ENCODE peak calls at places on chromosome 4, in nine cellular contexts. R, B, G, Z, D, W, P, U and E are unnamed samples.

GRCh38 chr4:1331591-1332353 is 15.2 kb upstream of the UVSSA start:
- DNase-seq in U (no peak), D (no peak), W (no peak), B (no peak), P (no peak), Z (no peak), G (no peak), R (no peak), E (no peak)

GRCh38 chr4:144562019-144562740 is 83.8 kb upstream of the HHIP start:
- DNase-seq in R (no peak), G (no peak), U (no peak), D (no peak), P (no peak), Z (peak; percentile 64), W (no peak), B (no peak), E (no peak)

GRCh38 chr4:69860521-69861298 is 765 bp upstream of the SULT1E1 start:
- DNase-seq in R (peak; percentile 19), G (no peak), D (no peak), Z (no peak), B (no peak), P (no peak), W (no peak), U (no peak), E (no peak)

GRCh38 chr4:56786955-56787354 is 34.5 kb downstream of the SPINK2 start:
- DNase-seq in R (peak; percentile 59), B (peak; percentile 58), U (peak; percentile 59), Z (no peak), W (peak; percentile 76), D (no peak), P (no peak), G (peak; percentile 34), E (no peak)

GRCh38 chr4:169033660-169034059 is 23.6 kb upstream of the CBR4 start:
- DNase-seq in U (no peak), P (no peak), D (no peak), B (no peak), Z (no peak), G (peak; percentile 51), R (no peak), W (no peak), E (peak; percentile 53)

GRCh38 chr4:53905935-53906377 is 158.4 kb downstream of the CHIC2 start:
- DNase-seq in P (no peak), W (peak; percentile 33), Z (peak; percentile 86), R (peak; percentile 64), D (peak; percentile 66), G (peak; percentile 41), U (peak; percentile 60), B (peak; percentile 48), E (peak; percentile 23)

GRCh38 chr4:73019462-73020047 is 50.0 kb downstream of the COX18 start:
- DNase-seq in Z (peak; percentile 36), R (peak; percentile 78), G (peak; percentile 49), U (no peak), B (no peak), D (peak; percentile 53), W (no peak), P (no peak), E (peak; percentile 43)

GRCh38 chr4:128513664-128514484 is 226.3 kb upstream of the PGRMC2 start:
- DNase-seq in U (no peak), R (no peak), W (no peak), Z (no peak), G (no peak), B (no peak), P (no peak), D (peak; percentile 26), E (no peak)

GRCh38 chr4:88841635-88842034 is 144.0 kb upstream of the NAP1L5 start:
- DNase-seq in W (no peak), P (no peak), D (no peak), R (no peak), Z (no peak), B (no peak), G (no peak), U (no peak), E (no peak)

GRCh38 chr4:36088542-36088941 is 155.8 kb downstream of the ARAP2 start:
- DNase-seq in G (no peak), U (no peak), Z (no peak), D (no peak), R (no peak), B (no peak), P (no peak), W (no peak), E (no peak)

GRCh38 chr4:64807821-64808220 is 398.6 kb upstream of the TECRL start:
- DNase-seq in D (no peak), Z (no peak), R (no peak), U (no peak), W (no peak), P (no peak), B (no peak), G (no peak), E (no peak)

GRCh38 chr4:77797239-77797638 is 21.9 kb downstream of the CNOT6L start:
- DNase-seq in G (no peak), W (no peak), Z (no peak), B (no peak), P (no peak), U (no peak), R (peak; percentile 19), D (no peak), E (no peak)

GRCh38 chr4:170088686-170089085 is 1.1 kb downstream of the AADAT start:
- DNase-seq in P (no peak), U (no peak), Z (peak; percentile 36), R (no peak), B (no peak), D (no peak), W (no peak), G (peak; percentile 29), E (no peak)

GRCh38 chr4:68451246-68452211 is 4.3 kb downstream of the TMPRSS11E start:
- DNase-seq in Z (peak; percentile 79), W (no peak), D (peak; percentile 66), B (no peak), R (peak; percentile 78), P (no peak), U (no peak), G (no peak), E (no peak)

GRCh38 chr4:155566241-155566823 is 100.3 kb upstream of the GUCY1A1 start:
- DNase-seq in G (no peak), R (peak; percentile 23), D (no peak), P (no peak), U (no peak), B (no peak), W (no peak), Z (no peak), E (no peak)

GRCh38 chr4:143375326-143376073 is 38.8 kb downstream of the GAB1 start:
- DNase-seq in U (no peak), R (peak; percentile 55), Z (peak; percentile 67), W (peak; percentile 30), B (peak; percentile 47), P (peak; percentile 42), D (peak; percentile 71), G (peak; percentile 39), E (peak; percentile 82)
- H3K4me1 ChIP-seq in U (peaks cover 19% of the 10 kb centered on the region), R (no peaks in the 10 kb centered on the region), Z (peaks cover 6% of the 10 kb centered on the region), W (peaks cover 89% of the 10 kb centered on the region), B (no peaks in the 10 kb centered on the region), P (no peaks in the 10 kb centered on the region), D (peaks cover 73% of the 10 kb centered on the region), G (peaks cover 20% of the 10 kb centered on the region), E (peaks cover 24% of the 10 kb centered on the region)

GRCh38 chr4:21413807-21414370 is 534.7 kb downstream of the KCNIP4 start:
- DNase-seq in B (no peak), U (no peak), G (no peak), Z (no peak), D (peak; percentile 30), R (no peak), P (no peak), W (no peak), E (no peak)

GRCh38 chr4:21410372-21410771 is 538.2 kb downstream of the KCNIP4 start:
- DNase-seq in G (no peak), W (no peak), B (no peak), R (no peak), Z (peak; percentile 8), U (no peak), P (no peak), D (no peak), E (no peak)

GRCh38 chr4:21411086-21411485 is 537.5 kb downstream of the KCNIP4 start:
- DNase-seq in G (no peak), U (no peak), D (no peak), W (no peak), P (no peak), B (no peak), R (no peak), Z (no peak), E (no peak)

DNA sequence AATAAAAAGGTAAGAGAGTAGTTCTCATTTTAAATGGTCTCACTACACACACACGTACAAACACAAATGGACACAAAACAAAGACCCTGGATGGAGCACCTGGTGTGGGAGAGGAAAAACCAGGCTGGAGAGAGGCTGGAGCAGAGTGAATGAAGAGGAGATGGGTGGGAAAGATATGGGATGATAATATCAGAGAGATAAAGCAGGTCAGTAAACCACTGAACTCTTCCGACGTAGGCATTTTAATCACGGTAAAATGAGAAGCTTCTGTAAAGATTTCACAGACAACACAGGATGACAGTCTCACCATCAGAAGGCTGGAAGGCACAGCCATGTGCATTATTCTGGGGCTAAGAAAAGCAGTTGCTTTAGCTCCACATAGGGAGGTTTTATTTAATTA is 532.8 kb downstream of the KCNIP4 start:
- DNase-seq in B (no peak), P (no peak), Z (no peak), R (no peak), U (no peak), D (no peak), G (no peak), W (no peak), E (no peak)
- H3K4me3 ChIP-seq in B (no peak overlapping the region), P (no peak overlapping the region), Z (no peak overlapping the region), R (no peak overlapping the region), U (no peak overlapping the region), D (no peak overlapping the region), G (no peak overlapping the region), W (no peak overlapping the region), E (no peak overlapping the region)

GRCh38 chr4:7394681-7395451 is 39.9 kb downstream of the PSAPL1 start:
- DNase-seq in B (no peak), Z (no peak), R (no peak), W (no peak), G (peak; percentile 29), D (no peak), U (peak; percentile 5), P (peak; percentile 7), E (no peak)
- H3K4me1 ChIP-seq in B (no peaks in the 10 kb centered on the region), Z (no peaks in the 10 kb centered on the region), R (peaks cover 15% of the 10 kb centered on the region), W (peaks cover 5% of the 10 kb centered on the region), G (no peaks in the 10 kb centered on the region), D (no peaks in the 10 kb centered on the region), U (peaks cover 9% of the 10 kb centered on the region), P (no peaks in the 10 kb centered on the region), E (no peaks in the 10 kb centered on the region)

GRCh38 chr4:173935622-173936405 is 347.7 kb downstream of the FBXO8 start:
- DNase-seq in P (no peak), R (no peak), G (no peak), B (no peak), Z (peak; percentile 54), D (no peak), W (no peak), U (no peak), E (no peak)

GRCh38 chr4:173932701-173933100 is 350.8 kb downstream of the FBXO8 start:
- DNase-seq in Z (peak; percentile 94), P (no peak), B (no peak), W (no peak), U (no peak), G (no peak), D (no peak), R (no peak), E (no peak)

GRCh38 chr4:173934201-173934600 is 349.3 kb downstream of the FBXO8 start:
- DNase-seq in P (no peak), Z (no peak), D (no peak), G (no peak), W (no peak), B (no peak), R (no peak), U (no peak), E (no peak)

GRCh38 chr4:173937871-173938270 is 345.6 kb downstream of the FBXO8 start:
- DNase-seq in Z (no peak), U (no peak), R (no peak), D (no peak), G (no peak), B (no peak), P (no peak), W (no peak), E (no peak)

GRCh38 chr4:173934933-173935620 is 348.4 kb downstream of the FBXO8 start:
- DNase-seq in G (peak; percentile 32), D (no peak), U (no peak), Z (peak; percentile 92), R (no peak), P (no peak), W (no peak), B (no peak), E (no peak)
- H3K4me3 ChIP-seq in G (no peak overlapping the region), D (no peak overlapping the region), U (no peak overlapping the region), Z (no peak overlapping the region), R (no peak overlapping the region), P (no peak overlapping the region), W (no peak overlapping the region), B (no peak overlapping the region), E (no peak overlapping the region)